ENCODE peak calls at places on chromosomes 12 and 14, in nine cellular contexts. C, L, E, J, M, T, N, Y and O are unnamed samples.

GRCh38 chr14:99216191-99216590 is 55.8 kb downstream of the BCL11B start:
- DNase-seq in C (no peak), L (no peak), E (no peak), J (no peak), M (no peak), T (no peak), N (no peak), Y (no peak), O (peak; percentile 68)

GRCh38 chr14:100836053-100836805 is 10.3 kb downstream of the MEG3 start:
- DNase-seq in C (no peak), L (no peak), E (no peak), J (no peak), M (no peak), T (no peak), N (no peak), Y (no peak), O (peak; percentile 92)

GRCh38 chr12:25830456-25830855 is 128.0 kb upstream of the RASSF8 start:
- DNase-seq in C (no peak), L (no peak), E (no peak), J (no peak), M (no peak), T (no peak), N (no peak), Y (no peak), O (no peak)

GRCh38 chr12:75508159-75508558 is 3.2 kb downstream of the KRR1 start:
- DNase-seq in C (no peak), L (no peak), E (no peak), J (no peak), M (no peak), T (no peak), N (no peak), Y (no peak), O (no peak)

GRCh38 chr12:88339254-88339949 is 197.3 kb downstream of the TMTC3 start:
- DNase-seq in C (no peak), L (no peak), E (no peak), J (no peak), M (no peak), T (no peak), N (no peak), Y (no peak), O (no peak)

GRCh38 chr14:104936361-104937155 is 11.9 kb downstream of the PLD4 start:
- DNase-seq in C (no peak), L (no peak), E (no peak), J (no peak), M (no peak), T (no peak), N (no peak), Y (peak; percentile 12), O (peak; percentile 83)

GRCh38 chr12:63354919-63355318 is 203.9 kb upstream of the AVPR1A start:
- DNase-seq in C (no peak), L (no peak), E (no peak), J (no peak), M (no peak), T (no peak), N (no peak), Y (no peak), O (no peak)

GRCh38 chr12:71935594-71935993 is 3.1 kb upstream of the TPH2 start:
- DNase-seq in C (no peak), L (no peak), E (no peak), J (no peak), M (no peak), T (no peak), N (no peak), Y (no peak), O (no peak)

GRCh38 chr14:95288672-95289322 is 30.9 kb downstream of the CLMN start:
- DNase-seq in C (no peak), L (no peak), E (no peak), J (no peak), M (no peak), T (no peak), N (no peak), Y (no peak), O (no peak)

GRCh38 chr14:69582207-69582606 is 7.5 kb upstream of the CCDC177 start:
- DNase-seq in C (no peak), L (no peak), E (no peak), J (no peak), M (no peak), T (no peak), N (no peak), Y (no peak), O (no peak)

GRCh38 chr12:21773263-21773741 is 1.2 kb downstream of the KCNJ8 start:
- DNase-seq in C (no peak), L (no peak), E (peak; percentile 36), J (peak; percentile 19), M (peak; percentile 65), T (peak; percentile 73), N (no peak), Y (peak; percentile 57), O (no peak)

GRCh38 chr12:89227774-89228173 is 124.5 kb downstream of the DUSP6 start:
- DNase-seq in C (no peak), L (no peak), E (no peak), J (no peak), M (no peak), T (no peak), N (no peak), Y (no peak), O (no peak)

GRCh38 chr12:53530920-53531319 is 23.6 kb upstream of the NPFF start:
- DNase-seq in C (no peak), L (no peak), E (no peak), J (no peak), M (no peak), T (no peak), N (no peak), Y (no peak), O (no peak)

GRCh38 chr12:5716991-5717390 is 228.1 kb downstream of the ANO2 start:
- DNase-seq in C (peak; percentile 21), L (no peak), E (no peak), J (no peak), M (no peak), T (no peak), N (no peak), Y (no peak), O (no peak)

GRCh38 chr14:69014829-69015259 is 35.7 kb upstream of the ACTN1 start:
- DNase-seq in C (no peak), L (peak; percentile 52), E (no peak), J (no peak), M (no peak), T (no peak), N (no peak), Y (no peak), O (no peak)

GRCh38 chr14:89417469-89418225 is 614 bp upstream of the FOXN3 start:
- DNase-seq in C (no peak), L (peak; percentile 51), E (peak; percentile 38), J (no peak), M (no peak), T (peak; percentile 57), N (peak; percentile 78), Y (peak; percentile 63), O (no peak)

GRCh38 chr12:94545937-94546771 is 86.5 kb upstream of the CEP83 start:
- DNase-seq in C (no peak), L (peak; percentile 46), E (peak; percentile 39), J (peak; percentile 56), M (peak; percentile 40), T (peak; percentile 82), N (peak; percentile 11), Y (no peak), O (no peak)
- TF ChIP-seq CTCF in C (peak; percentile 66), L (peak; percentile 75), E (peak; percentile 82), J (peak; percentile 69), M (peak; percentile 65), T (peak; percentile 81), N (no peak), Y (peak; percentile 71), O (peak; percentile 85)

DNA sequence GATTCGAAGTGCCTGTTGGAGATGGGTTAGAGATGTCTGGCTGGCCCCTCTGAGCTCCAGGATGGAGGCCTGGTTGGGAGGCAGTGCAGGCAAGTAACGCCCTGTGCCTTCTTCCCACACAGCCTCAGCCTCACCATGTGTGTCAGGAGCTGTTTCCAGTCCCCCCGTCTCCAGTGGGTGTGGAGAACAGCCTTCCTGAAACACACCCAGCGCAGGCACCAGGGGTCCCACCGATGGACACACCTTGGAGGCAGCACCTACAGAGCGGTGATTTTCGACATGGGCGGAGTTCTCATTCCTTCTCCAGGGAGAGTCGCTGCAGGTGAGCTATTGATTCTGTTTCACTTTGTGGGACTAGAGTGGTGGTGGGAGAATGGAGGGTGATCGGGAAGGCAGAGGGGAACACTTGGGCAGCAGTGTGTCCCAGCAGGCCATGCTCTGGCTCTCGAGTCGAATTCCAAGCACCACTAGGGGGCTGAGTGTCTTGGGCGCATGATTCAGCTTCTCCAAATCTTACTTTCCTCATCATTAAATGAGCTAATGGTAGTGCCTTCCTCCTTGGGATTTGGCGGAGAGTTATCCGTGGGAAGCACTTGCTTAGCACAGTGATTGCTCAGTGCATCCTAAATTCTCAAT is 6.8 kb downstream of the ACAD10 start:
- DNase-seq in C (no peak), L (no peak), E (no peak), J (peak; percentile 45), M (no peak), T (no peak), N (no peak), Y (no peak), O (no peak)
- TF ChIP-seq CTCF in C (peak; percentile 30), L (no peak), E (peak; percentile 31), J (peak; percentile 53), M (no peak), T (peak; percentile 22), N (no peak), Y (no peak), O (peak; percentile 61)

DNA sequence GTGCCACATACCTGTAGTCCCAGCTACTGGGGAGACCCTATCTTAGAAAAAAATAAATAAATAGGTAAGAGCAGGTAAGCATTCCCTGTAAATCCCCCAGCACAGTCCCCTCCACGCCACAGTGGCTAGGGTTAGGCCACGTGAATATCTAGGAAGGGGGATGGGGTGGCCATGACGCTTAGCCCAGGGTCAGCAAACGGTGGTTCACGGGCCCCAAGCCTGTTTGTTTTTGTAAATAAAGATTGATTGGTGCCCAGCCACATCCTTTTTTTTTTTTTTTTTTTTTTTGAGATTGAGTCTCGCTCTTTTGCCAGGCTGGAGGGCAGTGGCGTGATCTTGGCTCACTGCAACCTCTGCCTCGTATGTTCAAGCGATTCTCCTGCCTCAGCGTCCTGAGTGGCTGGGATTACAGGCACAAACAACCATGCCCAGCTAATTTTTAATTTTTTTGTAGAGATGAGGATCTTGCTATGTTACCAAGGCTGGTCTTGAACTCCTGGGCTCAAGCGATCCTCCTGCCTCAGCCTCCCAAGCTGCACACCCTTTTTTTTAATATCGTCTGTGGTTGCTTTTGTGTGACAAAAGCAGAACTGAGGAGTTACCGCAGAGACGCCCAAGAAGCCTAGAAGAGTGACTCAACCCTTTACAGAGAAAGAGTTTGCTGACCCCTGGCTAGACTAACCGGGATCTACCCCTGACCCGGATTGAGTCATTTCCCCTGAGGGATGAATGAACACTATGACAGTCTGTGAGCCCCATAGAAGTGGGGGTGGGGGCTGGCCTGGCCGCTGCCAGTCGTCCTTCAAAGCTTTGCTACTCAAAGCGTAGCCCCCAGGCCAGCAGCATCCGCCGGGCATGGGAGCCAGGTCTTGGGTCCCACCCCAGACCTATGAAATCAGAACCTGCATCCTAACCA is 113.7 kb upstream of the NCOR2 start:
- DNase-seq in C (no peak), L (no peak), E (peak; percentile 53), J (peak; percentile 63), M (no peak), T (peak; percentile 63), N (peak; percentile 24), Y (peak; percentile 83), O (no peak)
- TF ChIP-seq CTCF in C (peak; percentile 49), L (peak; percentile 15), E (peak; percentile 33), J (peak; percentile 78), M (no peak), T (peak; percentile 45), N (peak; percentile 11), Y (peak; percentile 38), O (peak; percentile 70)

DNA sequence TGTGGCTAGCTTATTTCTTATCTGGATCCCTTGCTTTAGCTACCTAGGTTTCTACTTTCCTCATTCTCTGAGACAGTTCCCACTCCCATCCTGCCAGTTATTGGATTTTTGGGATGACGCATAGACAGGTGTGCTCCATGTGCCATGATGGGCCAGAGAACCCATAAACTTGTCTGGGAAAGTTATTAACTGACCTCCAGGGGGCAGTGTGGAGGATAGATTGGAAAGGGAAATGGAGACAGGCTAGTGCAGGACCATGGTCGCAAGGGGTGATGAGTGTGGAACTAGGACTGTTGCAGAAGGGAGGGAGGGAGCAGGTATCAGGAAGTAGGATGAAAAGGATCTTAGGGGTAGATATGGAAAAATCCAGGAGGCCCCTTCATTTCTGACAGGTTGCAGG is 80.3 kb downstream of the ESRRB start:
- DNase-seq in C (no peak), L (no peak), E (peak; percentile 67), J (peak; percentile 53), M (peak; percentile 65), T (peak; percentile 82), N (peak; percentile 11), Y (no peak), O (no peak)
- TF ChIP-seq CTCF in C (peak; percentile 37), L (peak; percentile 37), E (peak; percentile 63), J (peak; percentile 52), M (peak; percentile 56), T (peak; percentile 79), N (peak; percentile 36), Y (peak; percentile 13), O (peak; percentile 71)